ENCODE peak calls at places on chromosomes 11 and 22, in six cellular contexts. One of them, this sample, is unnamed.

GRCh38 chr22:38455530-38456271 is 702 bp upstream of the KCNJ4 start:
- DNase-seq in GOT3: no peak
- DNase-seq in CD8-positive, alpha-beta T cell: no peak
- DNase-seq in stimulated activated CD4-positive, alpha-beta T cell treated with anti-CD3 and anti-CD28 coated beads, Interleukin-2, amount 100 ng/mL, for 48 hours: no peak
- DNase-seq in NAMALWA: no peak
- DNase-seq in HFFc6: no peak
- DNase-seq in this sample: no peak

GRCh38 chr11:46526489-46527215 is 67.2 kb downstream of the AMBRA1 start:
- DNase-seq in GOT3: no peak
- DNase-seq in CD8-positive, alpha-beta T cell: no peak
- DNase-seq in stimulated activated CD4-positive, alpha-beta T cell treated with anti-CD3 and anti-CD28 coated beads, Interleukin-2, amount 100 ng/mL, for 48 hours: no peak
- DNase-seq in NAMALWA: no peak
- DNase-seq in HFFc6: no peak
- DNase-seq in this sample: no peak

GRCh38 chr11:78070606-78071005 is 6.9 kb downstream of the THRSP start:
- DNase-seq in GOT3: no peak
- DNase-seq in CD8-positive, alpha-beta T cell: no peak
- DNase-seq in stimulated activated CD4-positive, alpha-beta T cell treated with anti-CD3 and anti-CD28 coated beads, Interleukin-2, amount 100 ng/mL, for 48 hours: no peak
- DNase-seq in NAMALWA: no peak
- DNase-seq in HFFc6: no peak
- DNase-seq in this sample: no peak

GRCh38 chr11:48122656-48123055 is 94.0 kb upstream of the OR4B1 start:
- DNase-seq in GOT3: no peak
- DNase-seq in CD8-positive, alpha-beta T cell: peak
- DNase-seq in stimulated activated CD4-positive, alpha-beta T cell treated with anti-CD3 and anti-CD28 coated beads, Interleukin-2, amount 100 ng/mL, for 48 hours: no peak
- DNase-seq in NAMALWA: no peak
- DNase-seq in HFFc6: no peak
- DNase-seq in this sample: no peak

GRCh38 chr22:42932857-42933782 is 76.0 kb upstream of the ARFGAP3 start:
- DNase-seq in GOT3: no peak
- DNase-seq in CD8-positive, alpha-beta T cell: no peak
- DNase-seq in stimulated activated CD4-positive, alpha-beta T cell treated with anti-CD3 and anti-CD28 coated beads, Interleukin-2, amount 100 ng/mL, for 48 hours: peak
- DNase-seq in NAMALWA: peak
- DNase-seq in HFFc6: peak
- DNase-seq in this sample: no peak

GRCh38 chr11:62166371-62166770 is 23.6 kb upstream of the SCGB1D1 start:
- DNase-seq in GOT3: no peak
- DNase-seq in CD8-positive, alpha-beta T cell: no peak
- DNase-seq in stimulated activated CD4-positive, alpha-beta T cell treated with anti-CD3 and anti-CD28 coated beads, Interleukin-2, amount 100 ng/mL, for 48 hours: no peak
- DNase-seq in NAMALWA: no peak
- DNase-seq in HFFc6: no peak
- DNase-seq in this sample: no peak

GRCh38 chr11:10322830-10323792 is 18.2 kb downstream of the ADM start:
- DNase-seq in GOT3: no peak
- DNase-seq in CD8-positive, alpha-beta T cell: no peak
- DNase-seq in stimulated activated CD4-positive, alpha-beta T cell treated with anti-CD3 and anti-CD28 coated beads, Interleukin-2, amount 100 ng/mL, for 48 hours: peak
- DNase-seq in NAMALWA: peak
- DNase-seq in HFFc6: peak
- DNase-seq in this sample: peak

GRCh38 chr11:128628686-128629085 is 41.3 kb upstream of the ETS1 start:
- DNase-seq in GOT3: no peak
- DNase-seq in CD8-positive, alpha-beta T cell: peak
- DNase-seq in stimulated activated CD4-positive, alpha-beta T cell treated with anti-CD3 and anti-CD28 coated beads, Interleukin-2, amount 100 ng/mL, for 48 hours: no peak
- DNase-seq in NAMALWA: no peak
- DNase-seq in HFFc6: no peak
- DNase-seq in this sample: no peak

GRCh38 chr11:122517403-122518379 is 137.8 kb upstream of the UBASH3B start:
- DNase-seq in GOT3: no peak
- DNase-seq in CD8-positive, alpha-beta T cell: no peak
- DNase-seq in stimulated activated CD4-positive, alpha-beta T cell treated with anti-CD3 and anti-CD28 coated beads, Interleukin-2, amount 100 ng/mL, for 48 hours: no peak
- DNase-seq in NAMALWA: no peak
- DNase-seq in HFFc6: no peak
- DNase-seq in this sample: no peak

GRCh38 chr11:27200779-27201453 is 160.3 kb downstream of the BBOX1 start:
- DNase-seq in GOT3: no peak
- DNase-seq in CD8-positive, alpha-beta T cell: no peak
- DNase-seq in stimulated activated CD4-positive, alpha-beta T cell treated with anti-CD3 and anti-CD28 coated beads, Interleukin-2, amount 100 ng/mL, for 48 hours: no peak
- DNase-seq in NAMALWA: no peak
- DNase-seq in HFFc6: no peak
- DNase-seq in this sample: no peak

GRCh38 chr11:115503083-115503885 is 931 bp downstream of the CADM1 start:
- DNase-seq in GOT3: peak
- DNase-seq in CD8-positive, alpha-beta T cell: peak
- DNase-seq in stimulated activated CD4-positive, alpha-beta T cell treated with anti-CD3 and anti-CD28 coated beads, Interleukin-2, amount 100 ng/mL, for 48 hours: no peak
- DNase-seq in NAMALWA: peak
- DNase-seq in HFFc6: no peak
- DNase-seq in this sample: no peak

GRCh38 chr11:93850585-93851018 is at the start of gene VSTM5:
- DNase-seq in GOT3: no peak
- DNase-seq in CD8-positive, alpha-beta T cell: no peak
- DNase-seq in stimulated activated CD4-positive, alpha-beta T cell treated with anti-CD3 and anti-CD28 coated beads, Interleukin-2, amount 100 ng/mL, for 48 hours: no peak
- DNase-seq in NAMALWA: no peak
- DNase-seq in HFFc6: no peak
- DNase-seq in this sample: no peak

GRCh38 chr11:129973809-129974208 is 28.8 kb downstream of the PRDM10 start:
- DNase-seq in GOT3: no peak
- DNase-seq in CD8-positive, alpha-beta T cell: no peak
- DNase-seq in stimulated activated CD4-positive, alpha-beta T cell treated with anti-CD3 and anti-CD28 coated beads, Interleukin-2, amount 100 ng/mL, for 48 hours: no peak
- DNase-seq in NAMALWA: no peak
- DNase-seq in HFFc6: no peak
- DNase-seq in this sample: no peak

GRCh38 chr11:110857885-110858555 is 145.8 kb upstream of the ARHGAP20 start:
- DNase-seq in GOT3: no peak
- DNase-seq in CD8-positive, alpha-beta T cell: no peak
- DNase-seq in stimulated activated CD4-positive, alpha-beta T cell treated with anti-CD3 and anti-CD28 coated beads, Interleukin-2, amount 100 ng/mL, for 48 hours: no peak
- DNase-seq in NAMALWA: no peak
- DNase-seq in HFFc6: peak
- DNase-seq in this sample: peak

GRCh38 chr11:44066732-44067131 is 662 bp downstream of the ACCS start:
- DNase-seq in GOT3: no peak
- DNase-seq in CD8-positive, alpha-beta T cell: no peak
- DNase-seq in stimulated activated CD4-positive, alpha-beta T cell treated with anti-CD3 and anti-CD28 coated beads, Interleukin-2, amount 100 ng/mL, for 48 hours: no peak
- DNase-seq in NAMALWA: no peak
- DNase-seq in HFFc6: peak
- DNase-seq in this sample: peak

GRCh38 chr11:79081441-79082124 is 359.2 kb downstream of the TENM4 start:
- DNase-seq in GOT3: no peak
- DNase-seq in CD8-positive, alpha-beta T cell: no peak
- DNase-seq in stimulated activated CD4-positive, alpha-beta T cell treated with anti-CD3 and anti-CD28 coated beads, Interleukin-2, amount 100 ng/mL, for 48 hours: no peak
- DNase-seq in NAMALWA: no peak
- DNase-seq in HFFc6: peak
- DNase-seq in this sample: no peak

GRCh38 chr11:44445500-44446340 is 119.7 kb upstream of the CD82 start:
- DNase-seq in GOT3: no peak
- DNase-seq in CD8-positive, alpha-beta T cell: no peak
- DNase-seq in stimulated activated CD4-positive, alpha-beta T cell treated with anti-CD3 and anti-CD28 coated beads, Interleukin-2, amount 100 ng/mL, for 48 hours: no peak
- DNase-seq in NAMALWA: no peak
- DNase-seq in HFFc6: no peak
- DNase-seq in this sample: no peak

GRCh38 chr11:110296226-110297081 is at the start of gene RDX:
- DNase-seq in GOT3: peak
- DNase-seq in CD8-positive, alpha-beta T cell: peak
- DNase-seq in stimulated activated CD4-positive, alpha-beta T cell treated with anti-CD3 and anti-CD28 coated beads, Interleukin-2, amount 100 ng/mL, for 48 hours: peak
- DNase-seq in NAMALWA: peak
- DNase-seq in HFFc6: peak
- DNase-seq in this sample: peak

GRCh38 chr11:76291576-76292526 is 85.5 kb upstream of the WNT11 start:
- DNase-seq in GOT3: no peak
- DNase-seq in CD8-positive, alpha-beta T cell: no peak
- DNase-seq in stimulated activated CD4-positive, alpha-beta T cell treated with anti-CD3 and anti-CD28 coated beads, Interleukin-2, amount 100 ng/mL, for 48 hours: no peak
- DNase-seq in NAMALWA: no peak
- DNase-seq in HFFc6: no peak
- DNase-seq in this sample: no peak

GRCh38 chr11:47328449-47329390 is 23.8 kb downstream of the MYBPC3 start:
- DNase-seq in GOT3: no peak
- DNase-seq in CD8-positive, alpha-beta T cell: no peak
- DNase-seq in stimulated activated CD4-positive, alpha-beta T cell treated with anti-CD3 and anti-CD28 coated beads, Interleukin-2, amount 100 ng/mL, for 48 hours: no peak
- DNase-seq in NAMALWA: no peak
- DNase-seq in HFFc6: no peak
- DNase-seq in this sample: no peak

GRCh38 chr11:68767672-68768071 is 16.4 kb upstream of the TESMIN start:
- DNase-seq in GOT3: no peak
- DNase-seq in CD8-positive, alpha-beta T cell: no peak
- DNase-seq in stimulated activated CD4-positive, alpha-beta T cell treated with anti-CD3 and anti-CD28 coated beads, Interleukin-2, amount 100 ng/mL, for 48 hours: no peak
- DNase-seq in NAMALWA: no peak
- DNase-seq in HFFc6: no peak
- DNase-seq in this sample: no peak

GRCh38 chr11:88709567-88709966 is 356.2 kb downstream of the GRM5 start:
- DNase-seq in GOT3: no peak
- DNase-seq in CD8-positive, alpha-beta T cell: no peak
- DNase-seq in stimulated activated CD4-positive, alpha-beta T cell treated with anti-CD3 and anti-CD28 coated beads, Interleukin-2, amount 100 ng/mL, for 48 hours: no peak
- DNase-seq in NAMALWA: no peak
- DNase-seq in HFFc6: no peak
- DNase-seq in this sample: no peak

GRCh38 chr11:29173660-29174062 is 843.2 kb downstream of the KCNA4 start:
- DNase-seq in GOT3: no peak
- DNase-seq in CD8-positive, alpha-beta T cell: no peak
- DNase-seq in stimulated activated CD4-positive, alpha-beta T cell treated with anti-CD3 and anti-CD28 coated beads, Interleukin-2, amount 100 ng/mL, for 48 hours: no peak
- DNase-seq in NAMALWA: no peak
- DNase-seq in HFFc6: peak
- DNase-seq in this sample: peak

GRCh38 chr22:23743303-23743705 is 7.6 kb downstream of the ZNF70 start:
- DNase-seq in GOT3: no peak
- DNase-seq in CD8-positive, alpha-beta T cell: no peak
- DNase-seq in stimulated activated CD4-positive, alpha-beta T cell treated with anti-CD3 and anti-CD28 coated beads, Interleukin-2, amount 100 ng/mL, for 48 hours: no peak
- DNase-seq in NAMALWA: no peak
- DNase-seq in HFFc6: no peak
- DNase-seq in this sample: no peak

This sample was measured in HCEC 1CT.